ENCODE peak calls at places on chromosomes 12 and 14, in eight cellular contexts. V is HFF-Myc, B is colonic mucosa, W is tibial nerve, N is D721Med, Z is brain microvascular endothelial cell, Y is fibroblast of the aortic adventitia, G is vagina. M is an unnamed sample.

GRCh38 chr14:102088012-102088792 is 1.4 kb upstream of the HSP90AA1 start:
- DNase-seq in V (no peak), B (peak; percentile 69), W (peak; percentile 43), N (no peak), Z (peak; percentile 5), Y (no peak), G (no peak), M (no peak)

GRCh38 chr14:53646925-53647324 is 309.7 kb downstream of the BMP4 start:
- DNase-seq in V (no peak), B (no peak), W (no peak), N (no peak), Z (no peak), Y (no peak), G (no peak), M (no peak)

GRCh38 chr12:85872497-85873091 is 1.5 kb upstream of the NTS start:
- DNase-seq in V (peak; percentile 33), B (no peak), W (no peak), N (no peak), Z (peak; percentile 43), Y (peak; percentile 80), G (no peak), M (peak; percentile 16)

GRCh38 chr12:32534698-32535097 is 135.3 kb downstream of the FGD4 start:
- DNase-seq in V (no peak), B (no peak), W (no peak), N (no peak), Z (no peak), Y (peak; percentile 16), G (no peak), M (no peak)

GRCh38 chr12:75837700-75838099 is 193.9 kb downstream of the PHLDA1 start:
- DNase-seq in V (no peak), B (peak; percentile 23), W (no peak), N (peak; percentile 11), Z (no peak), Y (no peak), G (no peak), M (no peak)

GRCh38 chr12:49369723-49370145 is 2.5 kb downstream of the SPATS2 start:
- DNase-seq in V (no peak), B (peak; percentile 37), W (no peak), N (no peak), Z (no peak), Y (peak; percentile 74), G (no peak), M (no peak)

GRCh38 chr12:104399750-104400612 is 56.8 kb upstream of the CHST11 start:
- DNase-seq in V (no peak), B (no peak), W (no peak), N (no peak), Z (no peak), Y (no peak), G (no peak), M (no peak)

GRCh38 chr12:52878507-52879393 is 26.1 kb downstream of the KRT8 start:
- DNase-seq in V (no peak), B (no peak), W (no peak), N (no peak), Z (no peak), Y (no peak), G (no peak), M (no peak)

GRCh38 chr12:63862187-63863107 is 17.9 kb downstream of the SRGAP1 start:
- DNase-seq in V (no peak), B (peak; percentile 81), W (no peak), N (no peak), Z (no peak), Y (no peak), G (no peak), M (no peak)

GRCh38 chr12:6416596-6416995 is 28.2 kb upstream of the CD27 start:
- DNase-seq in V (no peak), B (no peak), W (no peak), N (no peak), Z (no peak), Y (no peak), G (no peak), M (no peak)

GRCh38 chr12:100986595-100987547 is 192.3 kb downstream of the ANO4 start:
- DNase-seq in V (peak; percentile 22), B (no peak), W (no peak), N (no peak), Z (no peak), Y (peak; percentile 36), G (no peak), M (no peak)

GRCh38 chr12:110436231-110436630 is 13.9 kb downstream of the ARPC3 start:
- DNase-seq in V (no peak), B (no peak), W (no peak), N (no peak), Z (no peak), Y (peak; percentile 19), G (no peak), M (no peak)

GRCh38 chr12:79156846-79157463 is 292.4 kb downstream of the SYT1 start:
- DNase-seq in V (no peak), B (no peak), W (no peak), N (no peak), Z (no peak), Y (no peak), G (no peak), M (no peak)

GRCh38 chr12:90335561-90335960 is 619.4 kb downstream of the CCER1 start:
- DNase-seq in V (no peak), B (no peak), W (no peak), N (no peak), Z (peak; percentile 28), Y (peak; percentile 79), G (no peak), M (no peak)

GRCh38 chr12:20601668-20602280 is 93.4 kb upstream of the SLCO1C1 start:
- DNase-seq in V (no peak), B (no peak), W (no peak), N (no peak), Z (no peak), Y (peak; percentile 78), G (no peak), M (no peak)

GRCh38 chr12:4421590-4422031 is 24.0 kb downstream of the FGF6 start:
- DNase-seq in V (no peak), B (no peak), W (no peak), N (peak; percentile 57), Z (peak; percentile 24), Y (peak; percentile 38), G (no peak), M (no peak)

GRCh38 chr14:94538070-94538740 is 23.0 kb upstream of the SERPINA4 start:
- DNase-seq in V (no peak), B (no peak), W (no peak), N (no peak), Z (no peak), Y (no peak), G (peak; percentile 88), M (no peak)
- TF ChIP-seq CTCF in V (no peak), B (no peak), W (no peak), N (no peak), Z (no peak), Y (no peak), G (no peak), M (no peak)

GRCh38 chr12:122126713-122127597 is 47.1 kb downstream of the IL31 start:
- DNase-seq in V (no peak), B (no peak), W (no peak), N (no peak), Z (no peak), Y (peak; percentile 24), G (no peak), M (no peak)
- TF ChIP-seq CTCF in V (no peak), B (no peak), W (peak; percentile 12), N (no peak), Z (no peak), Y (peak; percentile 10), G (no peak), M (no peak)

GRCh38 chr12:71219224-71219623 is 61.4 kb upstream of the TSPAN8 start:
- DNase-seq in V (no peak), B (no peak), W (no peak), N (no peak), Z (no peak), Y (no peak), G (no peak), M (no peak)

GRCh38 chr12:71220295-71220694 is 62.5 kb upstream of the TSPAN8 start:
- DNase-seq in V (no peak), B (no peak), W (no peak), N (no peak), Z (no peak), Y (no peak), G (no peak), M (no peak)

GRCh38 chr12:71214511-71215285 is 56.9 kb upstream of the TSPAN8 start:
- DNase-seq in V (no peak), B (peak; percentile 70), W (no peak), N (no peak), Z (no peak), Y (peak; percentile 50), G (no peak), M (no peak)

DNA sequence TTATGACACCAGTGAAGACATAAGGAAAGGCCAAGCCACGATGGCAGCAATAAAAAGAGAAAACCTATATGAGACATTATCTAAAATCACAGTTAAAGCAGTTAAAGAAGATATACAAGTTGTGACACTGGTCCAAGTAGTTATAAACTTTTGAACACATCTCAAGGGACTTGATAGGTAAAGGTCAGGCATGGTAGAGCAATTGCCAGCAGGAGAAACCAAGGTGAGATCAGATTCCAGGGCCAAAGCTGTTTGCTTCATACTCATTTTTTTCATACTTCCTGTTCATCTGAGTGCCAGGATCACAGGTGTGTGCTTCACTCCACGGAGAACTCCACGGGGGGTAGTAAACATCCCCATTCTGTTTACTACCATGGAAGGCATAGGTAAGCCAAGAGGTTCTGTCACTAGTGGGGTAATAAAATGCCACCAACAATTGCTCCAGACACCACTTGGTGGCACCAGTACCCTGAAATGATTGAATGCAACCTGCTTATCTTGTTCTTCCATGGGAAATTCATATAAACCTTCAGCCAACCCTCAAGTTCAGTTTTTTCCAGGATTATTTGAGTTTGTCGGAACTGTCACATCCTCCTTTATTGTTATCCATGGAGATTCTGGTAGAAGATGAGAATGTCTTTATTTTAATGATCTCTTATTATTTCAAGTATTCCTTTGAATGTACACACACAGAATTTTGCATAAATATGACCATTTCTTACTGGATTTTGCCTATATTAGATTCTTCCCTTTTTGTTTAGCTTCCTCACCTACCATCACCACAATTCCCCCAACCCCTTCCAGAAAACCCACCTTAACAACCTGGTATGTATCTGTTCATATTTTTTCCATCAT is 59.2 kb upstream of the TSPAN8 start:
- DNase-seq in V (no peak), B (peak; percentile 72), W (no peak), N (no peak), Z (peak; percentile 2), Y (peak; percentile 79), G (no peak), M (peak; percentile 2)
- TF ChIP-seq CTCF in V (no peak), B (peak; percentile 53), W (peak; percentile 35), N (peak; percentile 84), Z (peak; percentile 61), Y (peak; percentile 67), G (no peak), M (peak; percentile 38)

DNA sequence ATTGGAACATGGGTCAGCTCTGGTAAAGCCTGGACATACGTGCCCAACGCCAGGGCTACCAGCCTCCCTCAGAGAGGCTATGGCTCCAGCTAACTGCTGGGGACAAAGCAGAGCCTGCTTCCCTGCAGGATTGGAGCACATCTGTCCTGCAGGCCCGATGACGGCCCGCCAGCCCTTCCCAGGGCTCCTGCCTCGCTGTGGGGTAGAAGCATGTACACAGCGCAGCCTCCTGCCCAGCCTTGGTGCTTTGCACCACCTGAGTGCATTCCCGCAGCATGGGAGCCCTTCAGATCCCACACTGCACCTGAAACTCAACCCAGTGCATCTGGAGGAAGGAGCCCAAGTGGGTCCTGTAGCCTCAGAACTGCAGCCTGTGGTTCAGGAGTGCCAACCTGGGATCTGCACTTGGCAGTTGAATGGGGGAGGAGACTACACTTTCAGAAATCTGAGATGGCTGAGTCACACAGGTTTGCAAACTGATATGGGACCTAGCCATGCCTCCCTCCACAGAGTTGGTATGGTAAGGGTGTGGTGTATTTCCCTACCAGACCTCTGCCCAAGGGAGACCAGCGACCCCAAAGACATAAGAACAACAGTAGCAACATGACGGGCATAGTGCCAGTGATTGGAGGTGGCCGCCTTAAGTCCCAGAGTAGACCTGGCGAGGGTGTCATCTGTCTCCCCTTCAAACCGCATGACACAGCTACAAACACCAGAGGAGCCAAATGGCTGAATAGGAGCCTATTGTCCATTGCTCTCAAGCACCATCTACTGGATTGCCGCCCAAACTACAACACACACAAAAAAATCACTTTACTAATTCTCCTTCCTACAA is 273.9 kb upstream of the MIS18BP1 start:
- DNase-seq in V (peak; percentile 1), B (peak; percentile 29), W (no peak), N (peak; percentile 13), Z (peak; percentile 18), Y (no peak), G (no peak), M (no peak)
- TF ChIP-seq CTCF in V (peak; percentile 42), B (peak; percentile 48), W (no peak), N (peak; percentile 62), Z (peak; percentile 53), Y (no peak), G (no peak), M (no peak)